ENCODE peak calls at places on chromosome 15, in nine cellular contexts. Y is GM23338, D is progenitor cell of endocrine pancreas, F is transverse colon, E is spleen, X is BJ, K is AG09309, T is neural crest cell, R is neural progenitor cell. A is an unnamed sample.

GRCh38 chr15:91862891-91863520 is 9.5 kb downstream of the SLCO3A1 start:
- DNase-seq in F (no peak), R (no peak), D (no peak), E (no peak), Y (no peak), K (no peak), T (no peak), X (no peak), A (no peak)

GRCh38 chr15:100147828-100148227 is 193.9 kb downstream of the ADAMTS17 start:
- DNase-seq in X (no peak), E (no peak), R (no peak), Y (no peak), F (no peak), K (no peak), T (no peak), D (no peak), A (no peak)

GRCh38 chr15:100429116-100429728 is 87.4 kb upstream of the ADAMTS17 start:
- DNase-seq in Y (no peak), R (no peak), K (no peak), F (no peak), X (no peak), D (no peak), T (no peak), E (no peak), A (no peak)

GRCh38 chr15:38613085-38613484 is 48.5 kb upstream of the RASGRP1 start:
- DNase-seq in K (no peak), Y (no peak), E (no peak), R (no peak), X (no peak), D (no peak), T (no peak), F (no peak), A (no peak)

GRCh38 chr15:71713191-71713798 is 97.1 kb upstream of the NR2E3 start:
- DNase-seq in E (no peak), Y (peak; percentile 15), K (no peak), R (peak; percentile 33), D (no peak), F (no peak), T (no peak), X (no peak), A (no peak)

GRCh38 chr15:89361451-89362202 is 27.0 kb upstream of the POLG start:
- DNase-seq in E (peak; percentile 82), K (peak; percentile 5), R (peak; percentile 93), D (peak; percentile 81), X (no peak), Y (peak; percentile 93), T (peak; percentile 80), F (peak; percentile 46), A (no peak)

GRCh38 chr15:85854345-85855097 is 59.8 kb upstream of the KLHL25 start:
- DNase-seq in X (no peak), T (peak; percentile 49), E (no peak), K (peak; percentile 24), Y (peak; percentile 84), D (peak; percentile 28), R (peak; percentile 76), F (peak; percentile 24), A (peak; percentile 49)

GRCh38 chr15:78360426-78360825 is 20.3 kb downstream of the CRABP1 start:
- DNase-seq in F (peak; percentile 25), R (peak; percentile 29), X (no peak), T (no peak), Y (peak; percentile 33), D (no peak), E (no peak), K (no peak), A (no peak)

GRCh38 chr15:49644364-49644794 is 23.5 kb downstream of the DTWD1 start:
- DNase-seq in E (no peak), F (no peak), K (no peak), D (no peak), R (no peak), T (no peak), Y (peak; percentile 21), X (no peak), A (no peak)

GRCh38 chr15:49649987-49650386 is 29.1 kb downstream of the DTWD1 start:
- DNase-seq in T (no peak), K (no peak), E (no peak), F (no peak), X (no peak), R (no peak), D (no peak), Y (no peak), A (no peak)

GRCh38 chr15:49645277-49645676 is 24.4 kb downstream of the DTWD1 start:
- DNase-seq in F (no peak), R (no peak), D (no peak), E (no peak), Y (no peak), K (no peak), T (no peak), X (no peak), A (no peak)

GRCh38 chr15:49646891-49647290 is 26.0 kb downstream of the DTWD1 start:
- DNase-seq in T (no peak), E (no peak), R (no peak), F (no peak), Y (no peak), D (no peak), K (no peak), X (no peak), A (no peak)

GRCh38 chr15:49645937-49646336 is 25.1 kb downstream of the DTWD1 start:
- DNase-seq in K (no peak), X (no peak), E (no peak), Y (no peak), F (no peak), R (no peak), T (no peak), D (no peak), A (peak; percentile 51)
- TF ChIP-seq CTCF in K (no peak), X (no peak), E (no peak), Y (no peak), F (no peak), R (no peak), T (no peak), D (no peak), A (no peak)

GRCh38 chr15:40955141-40955903 is 2.1 kb downstream of the CHAC1 start:
- DNase-seq in K (no peak), T (no peak), R (no peak), Y (no peak), X (no peak), D (no peak), E (peak; percentile 71), F (no peak), A (no peak)

GRCh38 chr15:40953713-40954074 is 423 bp downstream of the CHAC1 start:
- DNase-seq in T (no peak), E (peak; percentile 74), X (no peak), F (no peak), R (peak; percentile 52), Y (peak; percentile 44), K (no peak), D (no peak), A (no peak)

GRCh38 chr15:40952301-40952900 is 870 bp upstream of the CHAC1 start:
- DNase-seq in K (no peak), F (no peak), D (no peak), Y (peak; percentile 88), T (no peak), X (no peak), E (peak; percentile 74), R (no peak), A (no peak)

GRCh38 chr15:40951764-40952163 is 1.5 kb upstream of the CHAC1 start:
- DNase-seq in Y (no peak), E (no peak), K (no peak), T (no peak), F (no peak), R (no peak), X (no peak), D (no peak), A (no peak)

DNA sequence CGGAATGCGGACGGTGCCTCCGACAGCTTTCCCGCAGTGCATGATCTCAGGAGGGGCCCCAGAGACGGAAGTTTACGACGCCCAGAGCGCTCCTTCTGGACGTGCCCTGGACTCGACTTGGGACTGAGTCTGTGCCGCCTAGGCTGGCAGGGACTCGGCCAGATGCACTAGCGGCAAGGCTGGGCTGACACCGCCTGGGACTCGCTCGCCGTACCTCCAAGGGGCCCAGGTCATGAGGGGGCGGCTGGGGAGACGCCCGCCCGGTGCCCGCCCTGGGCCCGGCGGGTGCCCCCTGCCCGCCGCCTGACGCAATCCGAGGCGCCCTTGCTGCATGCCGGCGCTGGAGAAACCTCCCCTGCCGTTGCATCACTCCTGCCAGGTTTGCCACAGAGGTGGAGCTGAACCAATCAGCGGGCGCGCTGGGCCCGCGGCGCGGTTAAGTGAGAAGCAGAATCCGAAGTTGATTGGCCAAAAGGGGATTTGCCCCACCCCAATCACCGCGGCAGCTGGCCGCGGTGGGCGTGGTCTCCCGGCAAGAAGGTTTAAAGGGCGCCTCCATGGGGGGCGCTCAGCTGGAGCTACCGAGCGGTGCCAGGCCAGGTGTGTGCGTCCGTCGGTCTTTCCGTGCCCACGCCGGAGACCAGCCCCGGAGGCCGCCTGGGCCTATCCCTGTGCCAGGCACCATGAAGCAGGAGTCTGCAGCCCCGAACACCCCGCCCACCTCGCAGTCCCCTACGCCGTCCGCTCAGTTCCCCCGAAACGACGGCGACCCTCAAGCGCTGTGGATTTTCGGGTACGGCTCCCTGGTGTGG is at the start of gene CHAC1:
- DNase-seq in F (peak; percentile 97), Y (peak; percentile 99), K (peak; percentile 93), X (peak; percentile 87), R (peak; percentile 97), T (peak; percentile 87), D (peak; percentile 88), E (peak; percentile 98), A (peak; percentile 84)
- TF ChIP-seq CTCF in F (no peak), Y (no peak), K (peak; percentile 1), X (no peak), R (peak; percentile 28), T (peak; percentile 31), D (peak; percentile 23), E (no peak), A (peak; percentile 26)

GRCh38 chr15:31001702-31002101 is 10.3 kb upstream of the MTMR10 start:
- DNase-seq in T (no peak), X (no peak), Y (no peak), F (no peak), E (no peak), R (no peak), D (no peak), K (no peak), A (peak; percentile 81)

GRCh38 chr15:30992073-30992363 is 590 bp upstream of the MTMR10 start:
- DNase-seq in X (no peak), T (no peak), F (no peak), D (no peak), R (no peak), E (no peak), Y (no peak), K (no peak), A (no peak)

GRCh38 chr15:30992465-30992864 is 1.0 kb upstream of the MTMR10 start:
- DNase-seq in D (no peak), K (no peak), T (no peak), Y (no peak), F (no peak), E (no peak), X (no peak), R (no peak), A (no peak)

GRCh38 chr15:30999729-31000128 is 8.3 kb upstream of the MTMR10 start:
- DNase-seq in T (no peak), D (no peak), X (no peak), K (no peak), Y (no peak), R (no peak), E (no peak), F (no peak), A (no peak)

GRCh38 chr15:30997270-30997669 is 5.8 kb upstream of the MTMR10 start:
- DNase-seq in F (no peak), R (no peak), Y (no peak), E (no peak), D (no peak), K (no peak), X (no peak), T (no peak), A (no peak)
- TF ChIP-seq CTCF in F (no peak), R (no peak), Y (no peak), E (no peak), D (no peak), K (no peak), X (no peak), T (no peak), A (peak; percentile 52)

DNA sequence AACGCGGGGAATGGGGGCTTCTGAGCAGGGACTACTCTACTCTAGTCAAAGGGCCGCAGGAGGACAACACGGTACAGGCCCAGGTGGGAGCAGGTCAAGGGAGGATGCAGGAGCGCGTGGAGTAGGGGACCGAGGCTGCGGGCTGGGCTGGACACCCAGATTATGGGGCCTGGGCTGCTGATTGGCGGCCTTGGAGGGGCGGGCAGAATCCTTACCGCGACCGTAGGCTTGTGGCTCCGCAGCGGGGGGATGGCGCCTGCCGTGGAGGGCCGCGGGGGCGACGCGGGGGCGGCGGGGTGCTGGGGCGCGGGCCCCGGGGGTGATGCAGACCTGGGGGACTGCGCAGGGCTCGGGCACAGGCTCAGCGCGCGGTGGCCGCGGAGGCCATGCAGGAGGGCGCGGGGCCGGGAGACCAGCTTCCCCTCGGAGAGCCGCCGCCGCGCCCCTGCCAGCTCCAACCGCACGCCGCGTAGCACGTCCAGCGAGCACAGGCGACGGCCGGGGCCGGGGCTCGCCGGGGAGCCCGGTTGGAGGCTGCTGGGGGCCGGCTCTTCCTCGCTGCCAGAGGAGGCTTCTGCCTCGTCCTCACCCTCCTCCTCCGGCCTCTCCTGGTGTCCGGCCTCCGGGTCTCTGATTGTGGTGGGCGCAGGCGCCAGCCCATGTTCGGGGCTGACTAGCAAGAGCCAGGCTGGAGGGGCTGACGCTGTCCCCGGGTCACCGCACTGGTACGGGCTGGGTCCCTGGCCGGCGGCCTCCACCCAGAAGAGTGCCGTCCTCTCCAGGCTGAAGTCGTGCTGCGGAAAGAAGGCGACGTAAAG is 12.9 kb downstream of the UBAP1L start:
- DNase-seq in F (no peak), X (no peak), E (no peak), R (peak; percentile 61), Y (peak; percentile 80), T (no peak), K (no peak), D (no peak), A (no peak)
- TF ChIP-seq CTCF in F (no peak), X (no peak), E (no peak), R (peak; percentile 2), Y (no peak), T (peak; percentile 5), K (no peak), D (peak; percentile 2), A (no peak)

A was measured in foreskin keratinocyte.